ENCODE peak calls at places on chromosomes 5 and 9, in four cellular contexts. F is mucosa of descending colon, N is choroid plexus epithelial cell, V is endothelial cell. T is an unnamed sample.

GRCh38 chr9:89873801-89874200 is 269.0 kb downstream of the GADD45G start:
- DNase-seq in F (no peak), N (no peak), V (no peak), T (no peak)

GRCh38 chr5:99187611-99188010 is 258.8 kb upstream of the CHD1 start:
- DNase-seq in F (no peak), N (no peak), V (no peak), T (no peak)

GRCh38 chr9:118455259-118455658 is 751.1 kb downstream of the TLR4 start:
- DNase-seq in F (no peak), N (no peak), V (no peak), T (no peak)

GRCh38 chr5:111960466-111961215 is 203.6 kb upstream of the NREP start:
- DNase-seq in F (no peak), N (peak; percentile 45), V (no peak), T (no peak)

GRCh38 chr5:179227578-179228311 is 117.5 kb downstream of the ADAMTS2 start:
- DNase-seq in F (no peak), N (peak; percentile 27), V (no peak), T (no peak)

GRCh38 chr5:94968507-94969095 is 316.3 kb downstream of the MCTP1 start:
- DNase-seq in F (peak; percentile 14), N (peak; percentile 88), V (peak; percentile 38), T (no peak)

GRCh38 chr5:9801908-9802307 is 171.8 kb upstream of the TAS2R1 start:
- DNase-seq in F (no peak), N (no peak), V (no peak), T (no peak)

GRCh38 chr9:82457959-82458358 is 469.4 kb downstream of the SPATA31D1 start:
- DNase-seq in F (no peak), N (no peak), V (no peak), T (no peak)

GRCh38 chr5:131747180-131748105 is 49.4 kb downstream of the FNIP1 start:
- DNase-seq in F (no peak), N (peak; percentile 62), V (no peak), T (no peak)

GRCh38 chr5:73640861-73641320 is 14.9 kb downstream of the ARHGEF28 start:
- DNase-seq in F (no peak), N (peak; percentile 73), V (no peak), T (no peak)

GRCh38 chr5:16889203-16889971 is 46.7 kb downstream of the MYO10 start:
- DNase-seq in F (no peak), N (peak; percentile 94), V (no peak), T (no peak)

GRCh38 chr5:44942524-44943001 is 133.8 kb downstream of the MRPS30 start:
- DNase-seq in F (no peak), N (no peak), V (no peak), T (no peak)

GRCh38 chr5:76818844-76819831 is at the start of gene F2RL1:
- DNase-seq in F (peak; percentile 93), N (peak; percentile 89), V (peak; percentile 77), T (peak; percentile 94)

GRCh38 chr9:95100071-95100627 is 217.4 kb downstream of the FANCC start:
- DNase-seq in F (no peak), N (no peak), V (no peak), T (no peak)

GRCh38 chr5:88602584-88602983 is 280.4 kb downstream of the MEF2C start:
- DNase-seq in F (peak; percentile 26), N (no peak), V (no peak), T (no peak)

GRCh38 chr5:174176511-174176910 is 131.0 kb downstream of the NSG2 start:
- DNase-seq in F (no peak), N (no peak), V (no peak), T (no peak)

DNA sequence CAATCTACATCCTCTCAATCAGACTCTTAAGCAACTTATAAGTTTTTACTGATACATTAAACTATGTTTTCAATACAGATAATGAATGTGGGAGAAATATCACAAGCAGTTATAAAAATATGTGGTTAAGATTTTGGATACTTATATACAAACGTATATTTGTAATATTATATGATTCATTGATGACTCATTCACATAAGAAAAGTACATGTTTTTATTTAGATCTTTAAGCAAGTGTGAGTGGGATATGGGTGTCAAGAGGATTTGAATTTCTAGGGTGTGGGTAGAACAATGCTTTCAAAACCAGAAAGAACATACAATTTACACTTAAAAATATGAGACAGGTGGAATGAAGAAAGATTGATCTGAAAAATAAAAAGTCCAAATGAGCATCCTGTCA is 36.1 kb upstream of the ISL1 start:
- DNase-seq in F (no peak), N (no peak), V (no peak), T (no peak)
- TF ChIP-seq CTCF in F (no peak), N (no peak), V (no peak), T (no peak)

GRCh38 chr5:141121563-141121962 is at the start of gene PCDHB4:
- DNase-seq in F (no peak), N (no peak), V (peak; percentile 45), T (no peak)
- TF ChIP-seq CTCF in F (no peak), N (no peak), V (peak; percentile 81), T (no peak)

GRCh38 chr5:154196955-154197652 is 6.6 kb downstream of the GALNT10 start:
- DNase-seq in F (peak; percentile 26), N (peak; percentile 73), V (no peak), T (no peak)
- TF ChIP-seq CTCF in F (peak; percentile 8), N (peak; percentile 56), V (no peak), T (no peak)

DNA sequence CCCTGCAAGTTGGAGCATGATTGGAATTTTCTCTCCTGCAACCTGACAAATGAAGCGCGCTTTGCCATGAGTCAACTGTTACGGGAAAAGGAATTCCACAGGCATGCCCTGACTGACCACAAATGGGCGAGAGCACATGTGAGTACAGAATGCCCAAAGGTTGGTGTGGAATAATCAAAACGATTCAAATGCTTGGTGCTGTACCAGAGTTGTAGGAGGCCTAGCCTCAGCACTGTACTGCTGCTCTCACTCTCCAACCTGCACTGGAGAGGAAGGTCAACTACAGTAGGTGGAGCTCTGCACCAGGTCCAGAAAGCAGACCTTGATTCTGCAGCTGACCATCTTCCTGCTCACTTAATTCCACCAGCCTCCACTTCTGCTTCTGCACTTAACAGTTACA is 406.9 kb upstream of the ACTBL2 start:
- DNase-seq in F (peak; percentile 22), N (peak; percentile 82), V (peak; percentile 21), T (no peak)
- TF ChIP-seq CTCF in F (no peak), N (peak; percentile 69), V (no peak), T (no peak)

DNA sequence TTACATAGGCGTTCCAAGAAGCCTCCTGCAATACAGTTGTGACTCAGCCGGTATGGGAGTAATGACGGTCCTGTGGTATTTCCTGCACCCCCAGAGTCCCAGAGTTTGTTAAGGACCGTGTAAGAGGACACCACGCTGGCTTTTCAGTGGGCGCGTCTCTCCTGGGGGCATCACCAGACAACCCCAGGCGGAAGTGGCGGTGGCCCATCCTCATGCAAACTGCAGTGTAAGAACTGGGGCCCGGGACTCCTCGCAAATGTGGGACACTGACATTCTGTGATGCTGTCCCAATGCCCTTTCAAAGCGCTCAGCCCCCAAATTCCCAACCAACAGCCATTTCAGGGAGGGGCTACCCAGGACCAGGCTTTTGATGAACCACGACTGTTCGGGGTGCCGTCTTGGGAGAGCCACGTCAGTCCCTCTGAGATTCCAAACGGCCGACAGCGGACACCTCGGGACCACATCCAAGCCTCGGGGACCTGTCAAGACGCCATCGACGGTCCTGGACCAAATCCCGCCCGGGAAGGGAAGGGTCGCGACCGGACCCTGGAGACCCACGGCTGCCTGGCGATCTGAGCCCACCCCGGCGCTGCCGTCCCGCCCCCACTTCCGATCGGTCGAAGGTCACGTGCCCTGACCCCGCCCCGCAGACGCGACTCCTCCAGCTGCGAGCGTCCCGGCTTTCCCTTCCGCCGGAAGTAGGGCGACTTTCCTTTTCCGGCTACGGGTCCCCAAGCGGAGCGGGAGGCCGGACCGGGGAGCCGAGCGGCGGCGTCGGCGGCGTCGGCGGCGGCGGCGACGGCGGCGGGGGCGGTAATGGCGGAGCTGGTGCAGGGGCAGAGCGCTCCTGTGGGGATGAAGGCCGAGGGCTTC is at the start of gene FUBP3:
- DNase-seq in F (peak; percentile 96), N (peak; percentile 85), V (peak; percentile 85), T (peak; percentile 94)
- TF ChIP-seq CTCF in F (no peak), N (no peak), V (no peak), T (no peak)

DNA sequence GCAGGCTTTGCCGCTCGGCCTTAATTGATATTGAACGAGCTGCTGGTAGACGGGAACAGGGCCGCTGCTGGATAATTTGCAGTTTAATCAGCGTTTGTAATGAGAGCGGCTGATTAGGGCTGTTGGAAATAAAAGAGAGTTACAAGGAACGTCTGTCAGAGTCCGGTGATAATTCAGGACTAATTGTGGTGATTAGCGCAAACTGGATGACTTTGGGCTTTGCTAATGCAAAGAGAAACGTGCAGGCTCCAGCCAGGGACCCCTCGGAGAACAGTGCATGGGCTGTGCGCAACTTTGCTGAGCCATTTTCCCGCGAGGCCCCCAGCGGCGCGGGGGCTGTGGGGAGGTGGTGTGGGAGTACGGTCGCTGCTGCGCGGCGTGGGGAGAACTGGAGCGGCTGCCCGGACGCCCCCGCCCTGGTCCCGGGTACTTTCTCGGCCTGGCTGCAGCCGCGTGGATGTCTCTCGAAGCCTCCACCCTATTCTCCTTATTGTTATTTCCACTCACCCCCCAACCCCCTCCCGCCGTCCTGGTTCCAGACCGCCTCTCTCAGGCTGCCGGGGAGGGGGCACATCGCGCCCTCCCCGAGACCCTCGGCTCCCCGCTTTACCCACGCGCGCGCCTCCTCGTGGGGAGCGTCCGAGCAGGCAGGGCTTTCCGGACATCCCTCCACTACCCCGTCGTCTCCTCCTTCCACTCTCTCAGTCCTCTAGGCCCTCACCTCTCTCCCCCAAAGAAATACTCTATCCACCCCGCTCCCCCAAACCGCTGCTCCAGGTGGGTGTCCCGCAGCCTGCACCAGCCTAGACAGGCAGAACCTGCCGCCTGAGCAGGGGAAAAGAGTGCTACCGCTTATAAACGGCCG is 68.5 kb upstream of the TBCA start:
- DNase-seq in F (no peak), N (peak; percentile 23), V (peak; percentile 15), T (no peak)
- TF ChIP-seq CTCF in F (no peak), N (peak; percentile 50), V (no peak), T (no peak)

T was measured in stomach.